ENCODE peak calls at places on chromosomes 1 and 21, in five cellular contexts. L is left ventricle myocardium superior; Z is ascending aorta; H is right cardiac atrium; S is CD8-positive, alpha-beta T cell. U is an unnamed sample.

GRCh38 chr1:11358991-11359390 is 86.0 kb downstream of the UBIAD1 start:
- DNase-seq in H (no peak), S (no peak), Z (no peak), L (no peak), U (no peak)

GRCh38 chr21:36461918-36462486 is 17.9 kb downstream of the CLDN14 start:
- DNase-seq in L (no peak), Z (no peak), S (no peak), H (no peak), U (no peak)

GRCh38 chr1:155961937-155962336 is 16.4 kb downstream of the ARHGEF2 start:
- DNase-seq in H (peak), S (no peak), L (peak), Z (peak), U (no peak)

GRCh38 chr1:118868387-118868786 is 119.8 kb downstream of the TBX15 start:
- DNase-seq in S (no peak), Z (no peak), H (no peak), L (no peak), U (no peak)

GRCh38 chr1:199522936-199523335 is 504.6 kb upstream of the NR5A2 start:
- DNase-seq in S (no peak), L (no peak), H (no peak), Z (no peak), U (no peak)

GRCh38 chr1:116508090-116508983 is 62.5 kb downstream of the CD58 start:
- DNase-seq in S (no peak), Z (no peak), H (no peak), L (no peak), U (no peak)

GRCh38 chr1:244304156-244304555 is 147.6 kb downstream of the ADSS2 start:
- DNase-seq in L (no peak), Z (no peak), S (no peak), H (no peak), U (no peak)

GRCh38 chr21:34367320-34367935 is 3.6 kb downstream of the KCNE2 start:
- DNase-seq in H (no peak), L (no peak), Z (peak), S (peak), U (peak)

GRCh38 chr1:42348498-42348897 is 13.5 kb upstream of the FOXJ3 start:
- DNase-seq in S (no peak), Z (no peak), H (no peak), L (no peak), U (no peak)